ENCODE peak calls at places on chromosomes 1 and 21, in five cellular contexts. K is IMR-90, I is adrenal gland, D is neural progenitor cell, H is tibial artery. Y is an unnamed sample. For H3K36me3 and H3K27me3, the result is how much of the 10 kb centered on the place peaks cover.

GRCh38 chr1:240170245-240170644 is 78.6 kb downstream of the FMN2 start:
- DNase-seq in K (no peak), I (no peak), D (no peak), H (no peak), Y (no peak)

GRCh38 chr1:117001254-117001927 is at the start of gene CD101:
- DNase-seq in K (no peak), I (no peak), D (no peak), H (no peak), Y (no peak)

GRCh38 chr1:53172751-53173498 is 23.7 kb upstream of the CPT2 start:
- DNase-seq in K (no peak), I (no peak), D (peak), H (no peak), Y (peak)

GRCh38 chr1:103160281-103160680 is 52.0 kb upstream of the COL11A1 start:
- DNase-seq in K (peak), I (no peak), D (no peak), H (no peak), Y (no peak)

GRCh38 chr1:49036700-49037099 is 260.0 kb upstream of the BEND5 start:
- DNase-seq in K (no peak), I (no peak), D (no peak), H (no peak), Y (peak)

GRCh38 chr1:17688217-17688810 is 66.8 kb upstream of the ACTL8 start:
- DNase-seq in K (no peak), I (no peak), D (no peak), H (no peak), Y (peak)

GRCh38 chr21:45959779-45960390 is 21.7 kb upstream of the COL6A1 start:
- DNase-seq in K (no peak), I (no peak), D (no peak), H (no peak), Y (no peak)

GRCh38 chr1:247962911-247963588 is 2.0 kb upstream of the OR2AK2 start:
- DNase-seq in K (no peak), I (no peak), D (no peak), H (no peak), Y (no peak)

GRCh38 chr1:208434008-208434407 is 189.8 kb upstream of the PLXNA2 start:
- DNase-seq in K (no peak), I (no peak), D (no peak), H (no peak), Y (no peak)

GRCh38 chr1:200411406-200412257 is 1.8 kb upstream of the ZNF281 start:
- DNase-seq in K (no peak), I (no peak), D (peak), H (no peak), Y (no peak)

GRCh38 chr1:23282967-23283366 is 61.1 kb downstream of the HNRNPR start:
- DNase-seq in K (peak), I (no peak), D (no peak), H (no peak), Y (no peak)

GRCh38 chr1:72018562-72018961 is 263.8 kb downstream of the NEGR1 start:
- DNase-seq in K (no peak), I (no peak), D (peak), H (no peak), Y (no peak)

GRCh38 chr1:31535561-31535960 is 40.8 kb upstream of the TINAGL1 start:
- DNase-seq in K (no peak), I (no peak), D (no peak), H (no peak), Y (no peak)

DNA sequence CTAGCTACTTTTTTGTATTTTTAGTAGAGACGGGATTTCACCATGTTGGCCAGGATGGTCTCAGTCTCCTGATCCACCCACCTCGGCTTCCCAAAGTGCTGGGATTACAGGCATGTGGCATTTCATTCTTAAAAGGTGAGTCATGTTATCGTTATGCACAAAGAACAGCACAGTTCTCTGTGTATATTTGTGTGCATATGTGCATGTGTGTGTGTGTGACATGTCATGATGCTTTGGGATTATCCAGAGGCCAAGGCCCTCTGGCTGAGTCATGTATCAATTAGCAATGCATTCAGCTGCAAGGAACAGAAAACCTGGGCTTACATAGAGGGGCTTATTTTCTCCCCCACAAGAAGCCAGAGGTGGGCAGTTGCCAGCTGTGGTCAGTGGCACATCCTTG is 301.7 kb upstream of the KAZN start:
- DNase-seq in K (peak), I (no peak), D (no peak), H (no peak), Y (no peak)
- H3K36me3 ChIP-seq in K (under half), I (under half), D (under half), H (under half), Y (under half)

GRCh38 chr21:37915941-37916794 is at the start of gene KCNJ6:
- DNase-seq in K (peak), I (no peak), D (peak), H (no peak), Y (peak)
- H3K27me3 ChIP-seq in K (under half), I (under half), D (half or more), H (half or more), Y (under half)

GRCh38 chr21:34593423-34593822 is 21.5 kb downstream of the RCAN1 start:
- DNase-seq in K (no peak), I (no peak), D (no peak), H (no peak), Y (no peak)

GRCh38 chr21:34595457-34595856 is 19.5 kb downstream of the RCAN1 start:
- DNase-seq in K (no peak), I (no peak), D (no peak), H (no peak), Y (no peak)

GRCh38 chr21:34592573-34592972 is 22.3 kb downstream of the RCAN1 start:
- DNase-seq in K (no peak), I (no peak), D (no peak), H (no peak), Y (no peak)

GRCh38 chr21:34594566-34595234 is 20.2 kb downstream of the RCAN1 start:
- DNase-seq in K (no peak), I (no peak), D (no peak), H (no peak), Y (no peak)

DNA sequence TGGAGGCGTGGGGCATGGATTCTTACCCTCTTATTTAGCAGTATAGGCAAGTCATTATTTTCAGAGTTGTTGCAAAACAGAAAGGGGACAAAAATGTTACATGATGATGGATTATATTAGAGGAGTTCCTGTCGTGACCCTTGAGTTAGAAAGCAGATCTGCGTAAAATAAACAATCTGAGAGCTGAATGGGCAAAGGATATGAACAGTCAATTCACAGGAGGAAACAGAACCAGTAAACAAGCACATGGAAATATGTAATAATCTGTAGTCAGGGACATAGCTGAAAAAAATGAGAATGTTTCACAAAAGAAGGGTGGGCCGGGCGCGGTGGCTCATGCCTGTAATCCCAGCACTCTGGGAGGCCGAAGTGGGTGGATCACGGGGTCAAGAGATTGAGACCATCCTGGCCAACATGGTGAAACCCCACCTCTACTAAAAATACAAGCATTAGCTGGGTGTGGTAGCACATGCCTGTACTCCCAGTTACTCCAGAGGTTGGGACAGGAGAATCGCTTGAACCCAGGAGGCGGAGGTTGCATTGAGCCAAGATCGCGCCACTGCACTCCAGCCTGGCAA is 20.9 kb downstream of the RCAN1 start:
- DNase-seq in K (no peak), I (no peak), D (no peak), H (no peak), Y (no peak)
- H3K27ac ChIP-seq in K (no peak), I (no peak), D (no peak), H (no peak), Y (no peak)

DNA sequence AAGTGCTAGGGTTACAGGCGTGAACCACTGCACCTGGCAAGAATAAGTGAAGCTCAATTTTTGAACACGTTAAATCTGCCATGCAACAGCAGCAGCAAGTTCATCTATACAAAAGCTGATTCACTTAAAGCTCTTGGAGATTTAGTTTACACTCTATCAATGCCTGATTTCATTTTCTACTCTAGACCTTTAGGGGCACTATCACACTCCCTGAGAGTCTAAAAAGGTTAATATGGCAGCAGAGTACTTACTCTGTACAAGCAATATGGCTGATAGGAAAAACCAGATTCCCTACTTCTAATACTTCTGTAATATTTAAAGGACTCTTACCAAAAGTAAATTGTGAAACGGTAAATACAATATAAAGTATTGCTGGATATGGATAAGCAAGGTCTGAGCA is 4.8 kb downstream of the RBM34 start:
- DNase-seq in K (no peak), I (no peak), D (no peak), H (no peak), Y (no peak)
- H3K36me3 ChIP-seq in K (under half), I (under half), D (under half), H (under half), Y (half or more)

DNA sequence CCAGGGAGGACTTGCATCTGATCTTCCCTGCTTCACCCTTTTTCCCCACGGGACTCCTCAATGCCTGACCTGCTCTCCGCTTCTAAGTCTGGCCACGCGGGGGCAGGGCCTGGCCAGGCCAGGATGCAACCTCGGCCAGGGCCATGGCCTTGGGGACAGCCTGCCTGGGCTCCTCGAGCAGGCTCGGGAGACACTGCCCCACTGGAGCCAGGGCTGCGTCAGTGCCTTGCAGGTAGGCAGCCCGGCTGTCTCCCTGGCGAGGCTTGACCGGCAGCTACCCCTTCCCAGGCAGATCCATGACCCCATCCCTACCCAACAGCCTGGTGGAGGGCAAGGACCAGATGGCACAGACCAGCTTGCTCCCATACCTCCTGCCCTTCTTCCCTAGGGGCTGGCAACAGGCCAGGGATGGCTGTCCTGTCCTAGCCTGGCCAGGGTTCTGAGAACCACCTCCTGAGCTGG is 2.7 kb upstream of the PRDM16 start:
- DNase-seq in K (no peak), I (peak), D (peak), H (peak), Y (peak)
- H3K27me3 ChIP-seq in K (half or more), I (half or more), D (half or more), H (under half), Y (under half)

DNA sequence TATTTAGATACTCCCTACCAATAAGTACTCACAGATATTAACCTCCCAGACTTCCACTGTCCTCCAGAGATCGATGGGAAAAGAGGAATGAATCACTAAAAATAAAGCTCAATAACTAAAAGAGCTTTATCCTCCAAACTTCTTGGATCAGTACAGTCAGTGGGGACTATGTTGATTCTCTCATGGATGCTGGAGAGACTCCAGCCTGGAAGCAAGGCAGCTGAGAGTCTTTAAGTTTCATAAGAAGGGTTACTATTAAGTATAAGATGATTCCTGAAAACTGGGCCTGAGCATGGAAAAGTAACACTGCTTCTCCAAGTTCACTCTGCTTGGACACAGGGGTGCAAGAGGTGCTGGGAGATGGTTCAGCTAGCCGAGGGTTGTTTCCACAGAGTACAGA is 6.2 kb upstream of the DDR2 start:
- DNase-seq in K (peak), I (no peak), D (no peak), H (no peak), Y (no peak)
- H3K27ac ChIP-seq in K (peak), I (peak), D (no peak), H (peak), Y (no peak)

DNA sequence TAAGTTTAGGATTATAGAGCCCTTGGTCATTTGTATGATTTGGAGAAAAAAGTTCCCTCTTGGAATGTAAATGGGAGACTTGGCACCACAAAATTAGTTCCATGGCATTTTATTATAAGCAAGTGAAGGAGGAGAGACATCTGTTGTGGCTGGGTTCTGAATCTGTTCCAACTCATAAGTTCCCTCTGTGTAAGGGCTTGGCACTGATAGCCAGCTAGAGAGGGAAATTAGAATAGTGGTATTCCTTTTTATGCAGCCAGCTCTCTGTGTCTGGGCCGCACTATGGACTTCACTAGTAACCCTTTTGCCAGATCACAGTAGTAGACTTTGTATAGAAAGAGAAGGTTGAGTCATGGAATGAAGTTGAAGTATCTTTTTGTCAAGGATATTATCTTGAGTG is 31.1 kb downstream of the GNAI3 start:
- DNase-seq in K (peak), I (no peak), D (no peak), H (no peak), Y (no peak)
- H3K36me3 ChIP-seq in K (under half), I (under half), D (under half), H (under half), Y (half or more)

DNA sequence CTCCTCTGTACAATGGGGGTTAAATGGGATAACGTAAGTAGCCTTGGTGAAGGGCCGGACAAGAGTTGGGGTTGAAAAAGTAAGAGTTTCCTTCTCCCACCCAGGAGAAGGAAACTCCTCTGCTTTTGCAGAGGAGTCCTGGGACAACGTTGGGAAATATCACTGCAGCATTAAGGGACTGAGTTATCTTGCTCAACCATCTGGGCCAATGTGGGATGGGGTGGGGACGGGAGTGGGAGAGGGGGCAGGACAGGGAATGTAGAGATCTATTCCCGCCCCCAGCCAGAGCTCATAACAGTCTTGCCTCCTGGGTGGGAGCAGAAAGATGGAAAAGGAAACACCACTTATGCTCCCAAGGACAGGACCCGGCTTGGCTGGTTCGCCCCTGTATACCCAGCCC is 25.0 kb downstream of the FBXO2 start:
- DNase-seq in K (no peak), I (no peak), D (no peak), H (no peak), Y (no peak)
- H3K27me3 ChIP-seq in K (under half), I (under half), D (under half), H (half or more), Y (under half)

GRCh38 chr1:99994496-99994895 is 24.7 kb downstream of the SLC35A3 start:
- DNase-seq in K (no peak), I (no peak), D (no peak), H (no peak), Y (no peak)

GRCh38 chr1:99993468-99993845 is 23.7 kb downstream of the SLC35A3 start:
- DNase-seq in K (no peak), I (no peak), D (no peak), H (no peak), Y (no peak)

GRCh38 chr1:99996951-99997350 is 27.2 kb downstream of the SLC35A3 start:
- DNase-seq in K (no peak), I (no peak), D (no peak), H (no peak), Y (no peak)

GRCh38 chr1:99992044-99992722 is 22.4 kb downstream of the SLC35A3 start:
- DNase-seq in K (no peak), I (no peak), D (no peak), H (no peak), Y (no peak)

DNA sequence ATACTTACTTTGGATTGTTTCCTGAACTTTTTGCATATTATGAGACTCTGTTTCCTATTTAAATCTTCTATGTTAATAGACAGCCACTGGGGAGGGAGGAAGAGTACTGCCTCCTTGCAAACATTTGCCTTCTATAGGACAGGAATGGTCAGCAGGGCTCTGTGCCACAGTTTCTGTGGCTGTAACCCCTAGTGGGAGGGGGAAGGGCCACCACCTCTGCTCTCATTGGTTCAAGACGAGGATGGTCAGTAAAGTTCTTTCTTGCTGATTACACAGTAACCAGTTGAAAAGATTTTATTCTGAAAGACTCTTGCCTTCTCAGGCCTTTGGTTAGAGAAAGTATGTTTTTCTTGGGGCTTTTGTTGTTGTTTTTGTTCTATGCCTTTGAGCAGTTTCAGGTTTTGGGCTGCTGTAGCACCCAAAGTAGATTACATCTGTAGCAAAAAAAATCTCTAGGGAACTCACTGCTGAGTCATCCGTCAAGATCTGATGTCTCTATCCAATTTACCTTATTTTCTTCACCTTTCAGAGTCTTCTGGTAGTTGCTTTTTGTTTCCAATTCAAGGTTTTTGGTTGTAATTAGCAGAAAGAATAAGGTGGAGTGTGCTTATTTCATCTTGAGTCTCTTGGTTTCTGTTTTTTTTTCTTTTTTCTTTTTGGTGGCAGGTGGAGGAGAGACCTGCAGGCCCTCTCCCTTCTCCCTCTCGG is 23.1 kb downstream of the SLC35A3 start:
- DNase-seq in K (no peak), I (no peak), D (no peak), H (no peak), Y (no peak)
- H3K27ac ChIP-seq in K (no peak), I (no peak), D (peak), H (no peak), Y (no peak)